ENCODE peak calls at places on chromosomes 16 and 17, in nine cellular contexts. I is CD8-positive, alpha-beta memory T cell; L is 8988T; E is substantia nigra; Z is choroid plexus epithelial cell; D is heart left ventricle; H is kidney glomerular epithelial cell; Q is mesendoderm; P is CD8-positive, alpha-beta T cell. N is an unnamed sample.

GRCh38 chr16:49332589-49333267 is 40.9 kb upstream of the C16orf78 start:
- DNase-seq in I (no peak), L (no peak), E (no peak), Z (no peak), D (no peak), H (no peak), Q (peak; percentile 40), P (no peak), N (no peak)

GRCh38 chr17:80584171-80584905 is 39.7 kb downstream of the RPTOR start:
- DNase-seq in I (no peak), L (no peak), E (no peak), Z (peak; percentile 71), D (no peak), H (no peak), Q (no peak), P (no peak), N (no peak)

GRCh38 chr17:50260501-50260911 is 13.8 kb upstream of the TMEM92 start:
- DNase-seq in I (no peak), L (no peak), E (no peak), Z (no peak), D (no peak), H (no peak), Q (no peak), P (no peak), N (no peak)

GRCh38 chr17:47649972-47650524 is 329 bp downstream of the KPNB1 start:
- DNase-seq in I (no peak), L (no peak), E (peak; percentile 50), Z (no peak), D (no peak), H (no peak), Q (peak; percentile 77), P (no peak), N (no peak)

GRCh38 chr16:83581082-83581481 is 226.7 kb upstream of the HSBP1 start:
- DNase-seq in I (no peak), L (no peak), E (no peak), Z (no peak), D (no peak), H (peak; percentile 3), Q (no peak), P (no peak), N (no peak)

GRCh38 chr16:67199011-67199807 is at the start of gene ELMO3:
- DNase-seq in I (no peak), L (no peak), E (no peak), Z (no peak), D (no peak), H (no peak), Q (peak; percentile 90), P (no peak), N (no peak)

GRCh38 chr16:28321700-28322411 is 29.5 kb downstream of the SBK1 start:
- DNase-seq in I (no peak), L (peak; percentile 60), E (no peak), Z (peak; percentile 44), D (no peak), H (no peak), Q (peak; percentile 44), P (peak; percentile 47), N (no peak)

GRCh38 chr17:76262732-76263344 is 2.3 kb upstream of the UBALD2 start:
- DNase-seq in I (no peak), L (no peak), E (no peak), Z (no peak), D (no peak), H (no peak), Q (no peak), P (no peak), N (no peak)

GRCh38 chr16:15037003-15037402 is 18.9 kb downstream of the NTAN1 start:
- DNase-seq in I (no peak), L (no peak), E (peak; percentile 12), Z (no peak), D (no peak), H (no peak), Q (no peak), P (no peak), N (no peak)

GRCh38 chr16:25838724-25839186 is 147.0 kb downstream of the HS3ST4 start:
- DNase-seq in I (no peak), L (no peak), E (no peak), Z (peak; percentile 67), D (no peak), H (peak; percentile 52), Q (peak; percentile 94), P (peak; percentile 20), N (no peak)

GRCh38 chr17:31802502-31802901 is 56.5 kb downstream of the COPRS start:
- DNase-seq in I (no peak), L (no peak), E (no peak), Z (peak; percentile 20), D (peak; percentile 58), H (no peak), Q (no peak), P (no peak), N (no peak)

GRCh38 chr16:9469512-9469911 is 378.1 kb downstream of the HAPSTR1 start:
- DNase-seq in I (no peak), L (no peak), E (no peak), Z (peak; percentile 4), D (no peak), H (peak; percentile 98), Q (no peak), P (no peak), N (no peak)

GRCh38 chr17:80981062-80981902 is 10.4 kb upstream of the CHMP6 start:
- DNase-seq in I (peak; percentile 27), L (no peak), E (no peak), Z (no peak), D (no peak), H (no peak), Q (peak; percentile 35), P (peak; percentile 49), N (peak; percentile 25)

GRCh38 chr17:55295411-55296170 is 30.8 kb downstream of the HLF start:
- DNase-seq in I (peak; percentile 14), L (peak; percentile 31), E (no peak), Z (peak; percentile 74), D (peak; percentile 48), H (peak; percentile 26), Q (peak; percentile 70), P (peak; percentile 50), N (peak; percentile 25)

GRCh38 chr16:70664325-70665112 is 18.2 kb downstream of the IL34 start:
- DNase-seq in I (no peak), L (peak; percentile 28), E (no peak), Z (no peak), D (no peak), H (no peak), Q (no peak), P (no peak), N (no peak)

GRCh38 chr16:79629003-79629402 is 28.5 kb upstream of the MAF start:
- DNase-seq in I (no peak), L (no peak), E (no peak), Z (peak; percentile 55), D (no peak), H (no peak), Q (no peak), P (no peak), N (no peak)

GRCh38 chr17:15270628-15271381 is 5.7 kb upstream of the PMP22 start:
- DNase-seq in I (no peak), L (no peak), E (no peak), Z (no peak), D (no peak), H (no peak), Q (no peak), P (no peak), N (no peak)

GRCh38 chr16:15553313-15554088 is 89.5 kb downstream of the MARF1 start:
- DNase-seq in I (no peak), L (no peak), E (no peak), Z (peak; percentile 21), D (no peak), H (no peak), Q (no peak), P (no peak), N (no peak)

GRCh38 chr16:2160915-2161551 is 5.5 kb downstream of the TRAF7 start:
- DNase-seq in I (no peak), L (no peak), E (no peak), Z (peak; percentile 57), D (peak; percentile 73), H (no peak), Q (no peak), P (no peak), N (no peak)

GRCh38 chr17:41464682-41465081 is 2.5 kb downstream of the KRT32 start:
- DNase-seq in I (no peak), L (peak; percentile 35), E (no peak), Z (peak; percentile 69), D (peak; percentile 85), H (peak; percentile 89), Q (no peak), P (no peak), N (no peak)

GRCh38 chr17:68101992-68102758 is 66.6 kb downstream of the KPNA2 start:
- DNase-seq in I (peak; percentile 20), L (no peak), E (no peak), Z (peak; percentile 8), D (no peak), H (no peak), Q (no peak), P (peak; percentile 37), N (peak; percentile 9)

GRCh38 chr17:45380046-45380765 is 52.5 kb downstream of the ARHGAP27 start:
- DNase-seq in I (no peak), L (no peak), E (no peak), Z (no peak), D (no peak), H (no peak), Q (no peak), P (no peak), N (no peak)

GRCh38 chr17:60759756-60760155 is 82.1 kb downstream of the BCAS3 start:
- DNase-seq in I (no peak), L (no peak), E (no peak), Z (no peak), D (no peak), H (no peak), Q (no peak), P (no peak), N (no peak)

GRCh38 chr17:59365383-59365981 is 34.0 kb downstream of the YPEL2 start:
- DNase-seq in I (no peak), L (no peak), E (peak; percentile 60), Z (no peak), D (peak; percentile 40), H (no peak), Q (peak; percentile 83), P (peak; percentile 25), N (no peak)

GRCh38 chr16:1688807-1689560 is 10.9 kb downstream of the JPT2 start:
- DNase-seq in I (no peak), L (no peak), E (no peak), Z (peak; percentile 96), D (no peak), H (peak; percentile 95), Q (no peak), P (no peak), N (no peak)

GRCh38 chr17:21275579-21276339 is 8.8 kb upstream of the MAP2K3 start:
- DNase-seq in I (peak; percentile 94), L (peak; percentile 95), E (peak; percentile 89), Z (peak; percentile 77), D (peak; percentile 96), H (peak; percentile 58), Q (peak; percentile 87), P (peak; percentile 98), N (peak; percentile 88)

GRCh38 chr17:82317394-82318168 is at the start of gene CD7:
- DNase-seq in I (peak; percentile 54), L (no peak), E (no peak), Z (no peak), D (no peak), H (no peak), Q (no peak), P (peak; percentile 85), N (peak; percentile 51)

GRCh38 chr17:8630802-8631553 is 453 bp upstream of the MYH10 start:
- DNase-seq in I (peak; percentile 53), L (peak; percentile 93), E (peak; percentile 98), Z (peak; percentile 100), D (peak; percentile 99), H (peak; percentile 98), Q (peak; percentile 100), P (peak; percentile 80), N (peak; percentile 73)

GRCh38 chr17:61388561-61389356 is 10.9 kb upstream of the TBX2 start:
- DNase-seq in I (no peak), L (no peak), E (no peak), Z (no peak), D (no peak), H (no peak), Q (no peak), P (no peak), N (no peak)

GRCh38 chr17:38509008-38509771 is 80.9 kb downstream of the ARHGAP23 start:
- DNase-seq in I (peak; percentile 54), L (peak; percentile 86), E (peak; percentile 51), Z (peak; percentile 96), D (peak; percentile 79), H (peak; percentile 11), Q (peak; percentile 98), P (peak; percentile 69), N (peak; percentile 35)

GRCh38 chr17:12195418-12195817 is 174.7 kb downstream of the MAP2K4 start:
- DNase-seq in I (no peak), L (no peak), E (no peak), Z (no peak), D (no peak), H (no peak), Q (no peak), P (no peak), N (no peak)

N was measured in activated T-helper 1 cell treated with Interleukin-2 at 50 U/mL for 16 hours.